ENCODE peak calls at places on chromosomes 2 and 18, in six cellular contexts. T is PC-3, G is HCT116, C is IMR-90, U is mammary epithelial cell, M is fibroblast of lung. N is an unnamed sample.

GRCh38 chr2:127174176-127174575 is 45.9 kb downstream of the CYP27C1 start:
- DNase-seq in T (peak), G (no peak), C (peak), U (no peak), M (peak), N (no peak)

GRCh38 chr18:7122376-7122775 is 4.8 kb upstream of the LAMA1 start:
- DNase-seq in T (no peak), G (no peak), C (no peak), U (no peak), M (no peak), N (no peak)

GRCh38 chr2:15241208-15241607 is 319.9 kb downstream of the NBAS start:
- DNase-seq in T (peak), G (no peak), C (no peak), U (peak), M (no peak), N (no peak)

GRCh38 chr18:35456181-35456850 is 41.4 kb downstream of the INO80C start:
- DNase-seq in T (peak), G (peak), C (peak), U (peak), M (peak), N (no peak)

GRCh38 chr2:164934790-164935466 is 20.4 kb downstream of the SLC38A11 start:
- DNase-seq in T (no peak), G (no peak), C (no peak), U (no peak), M (no peak), N (no peak)

GRCh38 chr18:67007999-67008398 is 404.1 kb upstream of the CDH19 start:
- DNase-seq in T (no peak), G (no peak), C (no peak), U (no peak), M (no peak), N (no peak)

GRCh38 chr2:206274434-206275273 is at the start of gene ZDBF2:
- DNase-seq in T (peak), G (no peak), C (peak), U (peak), M (peak), N (peak)

GRCh38 chr18:58231930-58232329 is 187.9 kb downstream of the NEDD4L start:
- DNase-seq in T (peak), G (no peak), C (no peak), U (no peak), M (no peak), N (peak)

GRCh38 chr2:15805206-15805605 is 135.1 kb upstream of the MYCN start:
- DNase-seq in T (no peak), G (no peak), C (no peak), U (no peak), M (no peak), N (no peak)

GRCh38 chr2:120516323-120517314 is 170.7 kb downstream of the INHBB start:
- DNase-seq in T (no peak), G (no peak), C (peak), U (no peak), M (no peak), N (no peak)

GRCh38 chr2:898319-898718 is 52.3 kb upstream of the SNTG2 start:
- DNase-seq in T (peak), G (peak), C (no peak), U (no peak), M (no peak), N (no peak)

GRCh38 chr2:191933307-191934105 is 86.6 kb upstream of the CAVIN2 start:
- DNase-seq in T (no peak), G (no peak), C (peak), U (peak), M (peak), N (no peak)

GRCh38 chr2:200405599-200406298 is 99.3 kb downstream of the SPATS2L start:
- DNase-seq in T (peak), G (peak), C (peak), U (peak), M (peak), N (peak)

GRCh38 chr18:45726603-45727002 is 2.6 kb downstream of the SLC14A1 start:
- DNase-seq in T (no peak), G (no peak), C (peak), U (no peak), M (peak), N (no peak)

GRCh38 chr2:86552889-86553288 is 10.4 kb downstream of the CHMP3 start:
- DNase-seq in T (no peak), G (no peak), C (no peak), U (no peak), M (no peak), N (no peak)

GRCh38 chr2:160491922-160492371 is 1.7 kb downstream of the RBMS1 start:
- DNase-seq in T (peak), G (no peak), C (peak), U (peak), M (peak), N (peak)

GRCh38 chr2:66343259-66343658 is 91.7 kb upstream of the MEIS1 start:
- DNase-seq in T (no peak), G (no peak), C (no peak), U (no peak), M (no peak), N (no peak)

GRCh38 chr2:173929441-173929840 is 35.7 kb downstream of the SP3 start:
- DNase-seq in T (no peak), G (no peak), C (peak), U (no peak), M (no peak), N (no peak)

GRCh38 chr2:192437653-192438052 is 242.9 kb upstream of the TMEFF2 start:
- DNase-seq in T (no peak), G (no peak), C (no peak), U (no peak), M (no peak), N (no peak)

GRCh38 chr2:174344716-174345472 is 10.1 kb downstream of the SP9 start:
- DNase-seq in T (peak), G (peak), C (peak), U (peak), M (peak), N (peak)

DNA sequence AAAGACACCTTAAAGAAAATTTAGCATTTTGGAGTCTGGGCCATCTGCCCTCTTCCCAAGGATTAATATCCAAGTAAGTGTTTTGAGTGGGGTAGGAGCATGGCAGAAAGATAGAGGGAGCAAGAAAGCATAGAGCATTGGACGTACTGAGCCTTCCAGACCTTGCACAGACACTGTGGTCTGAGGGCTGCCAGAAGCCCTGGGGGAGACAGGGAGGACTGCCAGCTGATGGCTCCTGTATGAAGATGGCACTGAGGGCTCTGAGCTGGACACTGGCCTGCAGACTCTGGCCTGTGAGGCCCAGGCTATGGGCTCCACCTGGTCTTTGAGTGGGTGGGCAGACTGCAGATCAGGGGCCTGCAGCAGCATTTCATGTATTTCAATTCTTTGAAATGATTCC is 2.9 kb upstream of the PKDCC start:
- DNase-seq in T (no peak), G (no peak), C (no peak), U (no peak), M (no peak), N (no peak)
- H3K9ac ChIP-seq in T (no peak), G (no peak), C (no peak), U (no peak), M (no peak), N (no peak)

DNA sequence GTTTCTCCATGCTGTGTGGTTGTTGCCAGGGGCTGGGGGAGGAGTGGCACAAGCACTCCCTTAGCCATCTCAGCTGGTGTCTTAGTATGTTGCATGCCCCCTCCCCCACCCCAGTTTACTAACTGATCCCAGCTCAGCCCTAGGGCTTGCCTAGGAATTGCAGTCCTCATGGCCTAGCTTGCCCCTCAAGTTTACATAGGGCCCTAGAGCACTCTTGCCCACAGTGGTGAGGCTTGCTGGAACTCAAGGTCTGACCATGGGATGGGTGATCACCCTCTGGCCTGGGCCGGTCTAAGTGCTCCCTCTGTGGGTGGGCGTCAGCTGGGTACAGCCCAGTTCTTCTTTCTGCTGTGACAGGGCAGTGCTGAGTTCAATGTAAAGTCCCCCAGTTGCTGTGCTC is 156.1 kb upstream of the PIEZO2 start:
- DNase-seq in T (no peak), G (no peak), C (no peak), U (no peak), M (no peak), N (no peak)
- H3K9ac ChIP-seq in T (no peak), G (no peak), C (no peak), U (no peak), M (no peak), N (no peak)

GRCh38 chr2:64831977-64832328 is 157.2 kb upstream of the SLC1A4 start:
- DNase-seq in T (no peak), G (no peak), C (no peak), U (no peak), M (no peak), N (no peak)
- H3K9ac ChIP-seq in T (peak), G (peak), C (no peak), U (no peak), M (no peak), N (no peak)

DNA sequence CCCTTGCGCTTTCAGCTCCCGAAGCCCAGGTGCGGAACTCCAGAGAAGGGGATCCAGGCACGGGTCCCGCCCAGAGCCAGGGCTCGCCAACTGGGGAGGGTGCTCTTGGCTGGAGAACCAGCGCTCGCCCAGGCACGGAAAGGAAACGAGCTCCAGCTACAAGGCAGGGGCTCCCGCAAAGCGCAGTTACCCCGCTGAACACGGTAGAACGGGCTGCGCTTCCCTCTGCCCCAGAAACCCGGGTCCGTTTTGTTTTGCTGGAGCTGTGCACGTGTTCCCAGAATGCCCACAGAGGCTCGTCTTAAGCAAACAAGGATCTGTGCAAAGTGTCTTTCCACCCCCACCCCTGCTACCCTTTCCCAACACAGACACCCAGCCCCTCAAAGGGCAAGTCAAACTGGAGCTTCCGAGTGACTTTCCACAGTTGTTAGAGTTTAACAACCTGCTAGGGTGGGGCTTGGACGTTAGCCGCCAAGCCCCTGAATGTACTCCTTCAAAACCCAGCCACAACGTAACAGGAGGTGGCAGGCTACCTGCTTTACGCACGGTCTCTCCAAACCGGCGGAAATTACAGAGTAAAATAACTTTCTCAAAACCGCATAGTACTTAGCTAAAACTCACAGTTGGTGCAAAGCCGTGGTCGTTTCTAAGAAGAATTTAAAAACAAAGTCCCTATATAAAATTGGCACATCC is 772 bp downstream of the RNF125 start:
- DNase-seq in T (peak), G (peak), C (no peak), U (peak), M (peak), N (no peak)
- H3K9ac ChIP-seq in T (peak), G (peak), C (no peak), U (peak), M (no peak), N (no peak)

GRCh38 chr18:12076424-12077140 is 17.1 kb upstream of the ANKRD62 start:
- DNase-seq in T (peak), G (no peak), C (peak), U (peak), M (peak), N (peak)
- H3K9ac ChIP-seq in T (peak), G (peak), C (peak), U (no peak), M (peak), N (no peak)

GRCh38 chr2:188909036-188909435 is 65.1 kb upstream of the COL3A1 start:
- DNase-seq in T (no peak), G (no peak), C (peak), U (peak), M (peak), N (peak)
- H3K9ac ChIP-seq in T (no peak), G (no peak), C (no peak), U (no peak), M (no peak), N (no peak)

N was measured in trophoblast cell.